ENCODE peak calls at places on chromosomes 6 and 20, in four cellular contexts. M is HepG2, V is SK-N-SH, D is GM12878. R is an unnamed sample.
A peak's percentile ranks its signal among the peaks of the same experiment; 100 is the strongest.

GRCh38 chr6:109222848-109223247 is 127.5 kb downstream of the CEP57L1 start:
- DNase-seq in M (no peak), V (no peak), D (no peak), R (no peak)

GRCh38 chr20:48190757-48191156 is 405.5 kb upstream of the SULF2 start:
- DNase-seq in M (no peak), V (no peak), D (no peak), R (no peak)

GRCh38 chr6:99064769-99065168 is 117.0 kb upstream of the FBXL4 start:
- DNase-seq in M (no peak), V (no peak), D (no peak), R (no peak)

GRCh38 chr6:113464959-113465358 is 392.2 kb upstream of the MARCKS start:
- DNase-seq in M (no peak), V (no peak), D (no peak), R (no peak)

GRCh38 chr6:158715330-158716311 is 65.8 kb downstream of the SYTL3 start:
- DNase-seq in M (no peak), V (no peak), D (no peak), R (peak; percentile 38)

GRCh38 chr20:20425785-20426471 is 58.0 kb downstream of the INSM1 start:
- DNase-seq in M (no peak), V (peak; percentile 35), D (no peak), R (no peak)

GRCh38 chr6:1825277-1825676 is 215.6 kb downstream of the FOXC1 start:
- DNase-seq in M (no peak), V (no peak), D (no peak), R (no peak)

GRCh38 chr6:9224539-9224938 is 789.2 kb upstream of the SLC35B3 start:
- DNase-seq in M (no peak), V (no peak), D (no peak), R (no peak)

GRCh38 chr6:72649032-72649984 is 27.4 kb downstream of the KCNQ5 start:
- DNase-seq in M (no peak), V (no peak), D (peak; percentile 58), R (no peak)

GRCh38 chr6:125102901-125103300 is 50.7 kb upstream of the TPD52L1 start:
- DNase-seq in M (peak; percentile 29), V (no peak), D (no peak), R (no peak)

GRCh38 chr6:169990095-169991030 is 238.9 kb downstream of the ERMARD start:
- DNase-seq in M (no peak), V (no peak), D (no peak), R (no peak)

GRCh38 chr6:142030115-142030619 is 102.6 kb upstream of the GJE1 start:
- DNase-seq in M (no peak), V (no peak), D (no peak), R (peak; percentile 34)

GRCh38 chr6:156662025-156662445 is 115.1 kb upstream of the ARID1B start:
- DNase-seq in M (peak; percentile 50), V (no peak), D (no peak), R (peak; percentile 86)

GRCh38 chr6:33581186-33581585 is 1.1 kb upstream of the BAK1 start:
- DNase-seq in M (no peak), V (no peak), D (no peak), R (no peak)

GRCh38 chr20:41178904-41179432 is 41.6 kb downstream of the PLCG1 start:
- DNase-seq in M (no peak), V (no peak), D (no peak), R (no peak)

GRCh38 chr6:87698618-87699017 is 3.4 kb downstream of the AKIRIN2 start:
- DNase-seq in M (no peak), V (no peak), D (no peak), R (no peak)

GRCh38 chr6:129475477-129476247 is 234.3 kb downstream of the ARHGAP18 start:
- DNase-seq in M (no peak), V (no peak), D (no peak), R (no peak)

GRCh38 chr6:44052419-44053011 is 74.7 kb downstream of the MRPL14 start:
- DNase-seq in M (no peak), V (peak; percentile 60), D (no peak), R (peak; percentile 75)

GRCh38 chr20:20205141-20205861 is 153.0 kb downstream of the CFAP61 start:
- DNase-seq in M (no peak), V (no peak), D (no peak), R (no peak)

GRCh38 chr6:157227202-157228166 is 95.8 kb downstream of the TMEM242 start:
- DNase-seq in M (no peak), V (peak; percentile 68), D (no peak), R (peak; percentile 59)

GRCh38 chr20:10651227-10651990 is 22.4 kb downstream of the JAG1 start:
- DNase-seq in M (no peak), V (no peak), D (no peak), R (no peak)

GRCh38 chr20:35992713-35993335 is 24.4 kb downstream of the CNBD2 start:
- DNase-seq in M (peak; percentile 81), V (peak; percentile 81), D (peak; percentile 9), R (peak; percentile 85)

GRCh38 chr6:166586424-166587156 is at the start of gene RAMACL:
- DNase-seq in M (no peak), V (peak; percentile 73), D (peak; percentile 52), R (peak; percentile 86)

GRCh38 chr6:52726741-52727535 is 36.3 kb downstream of the GSTA2 start:
- DNase-seq in M (no peak), V (no peak), D (no peak), R (no peak)

GRCh38 chr20:4550740-4551139 is 171.0 kb upstream of the PRND start:
- DNase-seq in M (no peak), V (no peak), D (no peak), R (no peak)

GRCh38 chr20:24465730-24466129 is 3.7 kb upstream of the SYNDIG1 start:
- DNase-seq in M (no peak), V (no peak), D (no peak), R (no peak)

GRCh38 chr6:161544801-161545490 is 271.1 kb upstream of the AGPAT4 start:
- DNase-seq in M (no peak), V (no peak), D (no peak), R (no peak)

GRCh38 chr20:32858189-32858588 is 534 bp upstream of the EFCAB8 start:
- DNase-seq in M (no peak), V (no peak), D (no peak), R (no peak)

GRCh38 chr6:6749791-6750434 is 161.4 kb downstream of the LY86 start:
- DNase-seq in M (peak; percentile 61), V (no peak), D (no peak), R (peak; percentile 67)

GRCh38 chr6:139291813-139292619 is at the start of gene TXLNB:
- DNase-seq in M (no peak), V (no peak), D (peak; percentile 83), R (no peak)

GRCh38 chr6:55405474-55406220 is 78.4 kb downstream of the GFRAL start:
- DNase-seq in M (no peak), V (no peak), D (no peak), R (no peak)

GRCh38 chr20:62778601-62779416 is 17.5 kb upstream of the MRGBP start:
- DNase-seq in M (peak; percentile 43), V (peak; percentile 38), D (no peak), R (no peak)
- TF ChIP-seq NFIC in M (no peak), V (no peak), D (no peak), R (no peak)

GRCh38 chr6:116511424-116512131 is at the start of gene CALHM5:
- DNase-seq in M (no peak), V (no peak), D (no peak), R (peak; percentile 46)
- TF ChIP-seq NFIC in M (no peak), V (no peak), D (no peak), R (no peak)

DNA sequence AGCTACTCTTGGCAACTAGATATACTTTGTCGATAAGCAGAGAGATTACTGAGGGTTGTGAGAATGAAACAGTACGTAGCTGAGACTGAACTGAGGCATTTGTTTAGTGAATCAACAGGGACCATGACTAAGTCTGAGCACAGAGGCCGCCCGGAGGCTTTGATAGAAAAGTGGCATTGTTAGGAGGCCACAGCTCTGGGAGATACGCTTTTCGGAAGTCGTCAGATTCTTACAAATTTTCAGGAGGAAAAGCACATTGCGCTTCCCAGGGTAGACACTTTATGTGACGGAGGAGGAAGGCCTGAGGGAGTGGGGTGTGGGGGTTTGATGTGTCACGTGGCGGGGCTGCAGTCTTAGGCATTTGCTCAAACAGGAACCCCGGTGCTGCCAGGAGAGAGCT is 69.4 kb downstream of the PSMG4 start:
- DNase-seq in M (no peak), V (no peak), D (no peak), R (no peak)
- TF ChIP-seq NFIC in M (no peak), V (no peak), D (no peak), R (no peak)

GRCh38 chr20:7144464-7144863 is 377.0 kb downstream of the BMP2 start:
- DNase-seq in M (no peak), V (no peak), D (no peak), R (no peak)
- TF ChIP-seq NFIC in M (no peak), V (no peak), D (no peak), R (no peak)